ENCODE peak calls at places on chromosomes 5 and 9, in eight cellular contexts. One of them, this sample, is unnamed.

GRCh38 chr5:96260009-96260408 is 173.0 kb downstream of the PCSK1 start:
- DNase-seq in left kidney: peak
- DNase-seq in heart right ventricle: no peak
- DNase-seq in caudate nucleus: no peak
- DNase-seq in neural crest cell: no peak
- DNase-seq in foreskin fibroblast: no peak
- DNase-seq in fibroblast of the conjunctiva: no peak
- DNase-seq in Calu3: no peak
- DNase-seq in this sample: no peak

GRCh38 chr9:76905984-76906861 is at the start of gene PRUNE2:
- DNase-seq in heart right ventricle: peak
- DNase-seq in caudate nucleus: peak
- DNase-seq in Calu3: peak
- DNase-seq in neural crest cell: peak
- DNase-seq in foreskin fibroblast: peak
- DNase-seq in left kidney: peak
- DNase-seq in fibroblast of the conjunctiva: peak
- DNase-seq in this sample: peak

GRCh38 chr9:84969084-84969483 is 299.6 kb downstream of the NTRK2 start:
- DNase-seq in caudate nucleus: no peak
- DNase-seq in fibroblast of the conjunctiva: no peak
- DNase-seq in heart right ventricle: no peak
- DNase-seq in foreskin fibroblast: no peak
- DNase-seq in left kidney: no peak
- DNase-seq in Calu3: no peak
- DNase-seq in neural crest cell: no peak
- DNase-seq in this sample: no peak

GRCh38 chr5:31720811-31721345 is 81.9 kb downstream of the PDZD2 start:
- DNase-seq in caudate nucleus: no peak
- DNase-seq in heart right ventricle: no peak
- DNase-seq in left kidney: no peak
- DNase-seq in foreskin fibroblast: no peak
- DNase-seq in Calu3: no peak
- DNase-seq in fibroblast of the conjunctiva: no peak
- DNase-seq in neural crest cell: no peak
- DNase-seq in this sample: no peak

GRCh38 chr9:112570731-112571167 is 84.1 kb downstream of the KIAA1958 start:
- DNase-seq in caudate nucleus: peak
- DNase-seq in Calu3: no peak
- DNase-seq in fibroblast of the conjunctiva: peak
- DNase-seq in foreskin fibroblast: no peak
- DNase-seq in left kidney: no peak
- DNase-seq in neural crest cell: no peak
- DNase-seq in heart right ventricle: no peak
- DNase-seq in this sample: no peak

GRCh38 chr9:113875917-113876805 is at the start of gene ZNF618:
- DNase-seq in neural crest cell: peak
- DNase-seq in heart right ventricle: peak
- DNase-seq in fibroblast of the conjunctiva: no peak
- DNase-seq in foreskin fibroblast: peak
- DNase-seq in caudate nucleus: peak
- DNase-seq in left kidney: peak
- DNase-seq in Calu3: peak
- DNase-seq in this sample: no peak

GRCh38 chr5:141186897-141187512 is at the start of gene PCDHB9:
- DNase-seq in foreskin fibroblast: no peak
- DNase-seq in caudate nucleus: no peak
- DNase-seq in Calu3: peak
- DNase-seq in left kidney: peak
- DNase-seq in neural crest cell: peak
- DNase-seq in heart right ventricle: no peak
- DNase-seq in fibroblast of the conjunctiva: no peak
- DNase-seq in this sample: no peak

GRCh38 chr9:76796296-76796695 is 32.1 kb downstream of the PCA3 start:
- DNase-seq in neural crest cell: no peak
- DNase-seq in foreskin fibroblast: no peak
- DNase-seq in Calu3: no peak
- DNase-seq in caudate nucleus: no peak
- DNase-seq in left kidney: no peak
- DNase-seq in heart right ventricle: no peak
- DNase-seq in fibroblast of the conjunctiva: no peak
- DNase-seq in this sample: no peak

GRCh38 chr5:136814621-136815378 is 449.5 kb upstream of the TRPC7 start:
- DNase-seq in heart right ventricle: no peak
- DNase-seq in Calu3: no peak
- DNase-seq in foreskin fibroblast: peak
- DNase-seq in left kidney: peak
- DNase-seq in fibroblast of the conjunctiva: no peak
- DNase-seq in neural crest cell: no peak
- DNase-seq in caudate nucleus: no peak
- DNase-seq in this sample: no peak

GRCh38 chr5:93307557-93307956 is 273.5 kb downstream of the NR2F1-AS1 start:
- DNase-seq in fibroblast of the conjunctiva: peak
- DNase-seq in foreskin fibroblast: peak
- DNase-seq in heart right ventricle: no peak
- DNase-seq in caudate nucleus: no peak
- DNase-seq in left kidney: no peak
- DNase-seq in neural crest cell: no peak
- DNase-seq in Calu3: no peak
- DNase-seq in this sample: no peak

GRCh38 chr9:138010274-138010800 is 132.8 kb downstream of the CACNA1B start:
- DNase-seq in fibroblast of the conjunctiva: no peak
- DNase-seq in caudate nucleus: no peak
- DNase-seq in Calu3: no peak
- DNase-seq in left kidney: no peak
- DNase-seq in foreskin fibroblast: no peak
- DNase-seq in neural crest cell: no peak
- DNase-seq in heart right ventricle: no peak
- DNase-seq in this sample: peak

GRCh38 chr5:10374032-10374431 is 20.5 kb downstream of the MARCHF6 start:
- DNase-seq in neural crest cell: no peak
- DNase-seq in left kidney: no peak
- DNase-seq in heart right ventricle: no peak
- DNase-seq in caudate nucleus: no peak
- DNase-seq in foreskin fibroblast: no peak
- DNase-seq in Calu3: no peak
- DNase-seq in fibroblast of the conjunctiva: no peak
- DNase-seq in this sample: no peak